ENCODE peak calls at places on chromosome 22, in six cellular contexts. V is A549, N is endothelial cell of umbilical vein, Q is HepG2, K is K562, Y is GM12878. W is an unnamed sample.

GRCh38 chr22:49515486-49515885 is 312.2 kb downstream of the BRD1 start:
- DNase-seq in V (peak), N (no peak), Q (peak), K (no peak), Y (no peak), W (peak)

GRCh38 chr22:30280495-30280894 is 8.8 kb downstream of the CASTOR1 start:
- DNase-seq in V (no peak), N (no peak), Q (no peak), K (no peak), Y (no peak), W (no peak)

GRCh38 chr22:17117400-17117799 is 3.8 kb downstream of the TMEM121B start:
- DNase-seq in V (no peak), N (no peak), Q (no peak), K (no peak), Y (no peak), W (peak)

GRCh38 chr22:49152930-49153770 is 674.5 kb downstream of the BRD1 start:
- DNase-seq in V (no peak), N (no peak), Q (no peak), K (no peak), Y (no peak), W (no peak)

GRCh38 chr22:42621505-42622002 is 6.9 kb upstream of the POLDIP3 start:
- DNase-seq in V (peak), N (peak), Q (peak), K (peak), Y (no peak), W (peak)

GRCh38 chr22:22342697-22343602 is 98.4 kb downstream of the VPREB1 start:
- DNase-seq in V (peak), N (peak), Q (peak), K (peak), Y (no peak), W (peak)

GRCh38 chr22:50340157-50340879 is 2.8 kb upstream of the PPP6R2 start:
- DNase-seq in V (peak), N (no peak), Q (peak), K (no peak), Y (no peak), W (peak)

GRCh38 chr22:36384766-36385400 is 2.9 kb downstream of the MYH9 start:
- DNase-seq in V (no peak), N (peak), Q (no peak), K (no peak), Y (no peak), W (peak)

GRCh38 chr22:30452861-30453260 is 19.0 kb downstream of the SEC14L3 start:
- DNase-seq in V (no peak), N (no peak), Q (no peak), K (no peak), Y (no peak), W (no peak)

GRCh38 chr22:17492247-17492646 is 71.1 kb upstream of the SLC25A18 start:
- DNase-seq in V (no peak), N (no peak), Q (no peak), K (no peak), Y (no peak), W (no peak)

GRCh38 chr22:17754233-17754925 is 19.9 kb downstream of the BID start:
- DNase-seq in V (peak), N (no peak), Q (no peak), K (no peak), Y (no peak), W (peak)

GRCh38 chr22:45235101-45235777 is 5.5 kb downstream of the KIAA0930 start:
- DNase-seq in V (no peak), N (no peak), Q (no peak), K (no peak), Y (peak), W (peak)

GRCh38 chr22:49595465-49596078 is 232.1 kb downstream of the BRD1 start:
- DNase-seq in V (no peak), N (no peak), Q (no peak), K (no peak), Y (no peak), W (no peak)

GRCh38 chr22:16810188-16810802 is 14.9 kb downstream of the XKR3 start:
- DNase-seq in V (no peak), N (no peak), Q (no peak), K (no peak), Y (no peak), W (no peak)

GRCh38 chr22:39592104-39593060 is 21.8 kb downstream of the CACNA1I start:
- DNase-seq in V (peak), N (peak), Q (no peak), K (no peak), Y (no peak), W (no peak)

GRCh38 chr22:19974935-19975706 is 33.5 kb upstream of the TXNRD2 start:
- DNase-seq in V (no peak), N (peak), Q (no peak), K (peak), Y (no peak), W (peak)

GRCh38 chr22:22215659-22216449 is 28.7 kb upstream of the VPREB1 start:
- DNase-seq in V (no peak), N (no peak), Q (no peak), K (peak), Y (no peak), W (no peak)

GRCh38 chr22:19663821-19664325 is 50.4 kb upstream of the SEPTIN5 start:
- DNase-seq in V (no peak), N (peak), Q (no peak), K (peak), Y (no peak), W (peak)

GRCh38 chr22:46058591-46059519 is 81.9 kb upstream of the WNT7B start:
- DNase-seq in V (no peak), N (no peak), Q (no peak), K (no peak), Y (no peak), W (no peak)

GRCh38 chr22:42743501-42743991 is 22.9 kb upstream of the A4GALT start:
- DNase-seq in V (no peak), N (peak), Q (peak), K (no peak), Y (no peak), W (no peak)

GRCh38 chr22:19765477-19766234 is 5.1 kb downstream of the TBX1 start:
- DNase-seq in V (no peak), N (no peak), Q (no peak), K (peak), Y (no peak), W (peak)

GRCh38 chr22:39745789-39746188 is 147.8 kb downstream of the ENTHD1 start:
- DNase-seq in V (no peak), N (no peak), Q (no peak), K (no peak), Y (peak), W (no peak)

GRCh38 chr22:46052331-46052771 is 75.4 kb upstream of the WNT7B start:
- DNase-seq in V (no peak), N (no peak), Q (no peak), K (no peak), Y (no peak), W (no peak)

GRCh38 chr22:50010676-50011446 is 1.7 kb downstream of the IL17REL start:
- DNase-seq in V (no peak), N (no peak), Q (no peak), K (no peak), Y (no peak), W (no peak)

GRCh38 chr22:22458896-22459588 is 49.5 kb downstream of the ZNF280B start:
- DNase-seq in V (no peak), N (no peak), Q (no peak), K (no peak), Y (no peak), W (no peak)

GRCh38 chr22:26663374-26663923 is 6.1 kb downstream of the MIAT start:
- DNase-seq in V (no peak), N (no peak), Q (no peak), K (no peak), Y (no peak), W (no peak)

GRCh38 chr22:41963453-41964105 is 5.7 kb upstream of the SEPTIN3 start:
- DNase-seq in V (no peak), N (no peak), Q (no peak), K (no peak), Y (no peak), W (no peak)

GRCh38 chr22:19065929-19066328 is 56.3 kb downstream of the DGCR2 start:
- DNase-seq in V (no peak), N (no peak), Q (no peak), K (no peak), Y (no peak), W (no peak)

GRCh38 chr22:31870890-31871289 is 73.4 kb upstream of the YWHAH start:
- DNase-seq in V (peak), N (peak), Q (no peak), K (no peak), Y (no peak), W (no peak)

GRCh38 chr22:45155050-45155840 is 8.5 kb upstream of the NUP50 start:
- DNase-seq in V (no peak), N (peak), Q (no peak), K (no peak), Y (no peak), W (no peak)

GRCh38 chr22:47067331-47067890 is 305.0 kb downstream of the TBC1D22A start:
- DNase-seq in V (no peak), N (no peak), Q (no peak), K (no peak), Y (no peak), W (no peak)
- TF ChIP-seq MYC in V (no peak), N (no peak), Q (no peak), K (no peak), Y (no peak), W (no peak)

GRCh38 chr22:23752090-23752691 is 1.3 kb upstream of the ZNF70 start:
- DNase-seq in V (peak), N (no peak), Q (no peak), K (no peak), Y (no peak), W (peak)

GRCh38 chr22:23751441-23751996 is 607 bp upstream of the ZNF70 start:
- DNase-seq in V (peak), N (no peak), Q (no peak), K (peak), Y (no peak), W (peak)

GRCh38 chr22:23749747-23750373 is 1.1 kb downstream of the ZNF70 start:
- DNase-seq in V (no peak), N (peak), Q (no peak), K (no peak), Y (no peak), W (peak)

GRCh38 chr22:23750374-23750743 is 553 bp downstream of the ZNF70 start:
- DNase-seq in V (no peak), N (no peak), Q (no peak), K (no peak), Y (no peak), W (no peak)

GRCh38 chr22:23750744-23751440 is at the start of gene ZNF70:
- DNase-seq in V (peak), N (peak), Q (peak), K (peak), Y (no peak), W (peak)
- TF ChIP-seq CTCF in V (peak), N (peak), Q (peak), K (peak), Y (no peak), W (peak)

GRCh38 chr22:24554316-24555159 is at the start of gene GUCD1:
- DNase-seq in V (no peak), N (peak), Q (no peak), K (no peak), Y (no peak), W (peak)
- TF ChIP-seq POLR2A in V (peak), N (peak), Q (peak), K (no peak), Y (peak), W (peak)

DNA sequence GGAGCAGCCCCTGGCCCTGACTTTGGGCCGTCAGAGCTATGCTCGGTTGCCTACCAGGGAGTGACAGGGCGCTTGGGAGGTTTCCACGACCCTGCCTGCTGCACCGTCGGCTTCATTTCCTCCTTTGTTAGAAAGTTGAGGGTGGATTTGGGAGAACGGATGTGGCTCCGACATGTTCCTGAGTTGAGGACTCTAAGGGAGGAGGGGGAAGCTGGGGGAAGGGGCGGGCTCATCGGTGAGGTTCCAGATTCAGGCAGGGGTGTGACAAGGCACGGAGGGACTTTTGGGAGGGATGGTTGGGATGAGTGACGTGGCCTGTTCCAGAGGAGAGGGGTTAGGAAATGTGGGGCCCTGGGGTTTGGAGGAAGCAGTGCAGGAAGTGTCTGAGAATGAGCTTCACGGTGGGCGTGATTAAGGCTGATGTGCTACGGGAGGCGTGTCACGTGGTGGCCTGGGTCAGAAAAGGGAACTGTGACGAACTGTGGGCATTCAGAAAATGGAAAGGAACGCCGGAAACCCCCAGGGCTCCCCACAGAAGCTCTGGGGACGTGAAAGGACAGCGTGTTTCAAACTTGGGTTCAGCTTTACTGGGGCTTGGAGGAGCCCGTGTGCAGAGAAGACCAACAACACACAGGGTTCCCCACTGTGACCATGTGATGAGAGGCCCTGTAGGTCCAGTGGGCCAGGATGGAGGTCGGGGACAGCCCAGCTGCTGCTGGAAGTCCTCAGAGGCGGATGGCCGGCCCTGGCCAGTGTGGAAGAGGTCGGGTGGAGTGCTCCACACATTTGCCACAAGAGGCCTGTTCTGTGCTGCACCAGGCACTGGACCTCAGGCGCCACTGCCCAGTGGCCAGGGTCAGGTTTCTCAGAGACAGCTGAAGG is 2.8 kb downstream of the PARVB start:
- DNase-seq in V (no peak), N (peak), Q (no peak), K (peak), Y (peak), W (peak)
- TF ChIP-seq MYC in V (no peak), N (no peak), Q (no peak), K (peak), Y (no peak), W (peak)

GRCh38 chr22:24432059-24432853 is 4.9 kb downstream of the ADORA2A start:
- DNase-seq in V (no peak), N (no peak), Q (no peak), K (peak), Y (no peak), W (no peak)

GRCh38 chr22:24435323-24435645 is 7.9 kb downstream of the ADORA2A start:
- DNase-seq in V (no peak), N (no peak), Q (no peak), K (no peak), Y (no peak), W (no peak)

GRCh38 chr22:24434472-24435322 is 7.3 kb downstream of the ADORA2A start:
- DNase-seq in V (no peak), N (no peak), Q (no peak), K (no peak), Y (peak), W (peak)

GRCh38 chr22:24433001-24433867 is 5.8 kb downstream of the ADORA2A start:
- DNase-seq in V (no peak), N (no peak), Q (no peak), K (no peak), Y (no peak), W (no peak)

DNA sequence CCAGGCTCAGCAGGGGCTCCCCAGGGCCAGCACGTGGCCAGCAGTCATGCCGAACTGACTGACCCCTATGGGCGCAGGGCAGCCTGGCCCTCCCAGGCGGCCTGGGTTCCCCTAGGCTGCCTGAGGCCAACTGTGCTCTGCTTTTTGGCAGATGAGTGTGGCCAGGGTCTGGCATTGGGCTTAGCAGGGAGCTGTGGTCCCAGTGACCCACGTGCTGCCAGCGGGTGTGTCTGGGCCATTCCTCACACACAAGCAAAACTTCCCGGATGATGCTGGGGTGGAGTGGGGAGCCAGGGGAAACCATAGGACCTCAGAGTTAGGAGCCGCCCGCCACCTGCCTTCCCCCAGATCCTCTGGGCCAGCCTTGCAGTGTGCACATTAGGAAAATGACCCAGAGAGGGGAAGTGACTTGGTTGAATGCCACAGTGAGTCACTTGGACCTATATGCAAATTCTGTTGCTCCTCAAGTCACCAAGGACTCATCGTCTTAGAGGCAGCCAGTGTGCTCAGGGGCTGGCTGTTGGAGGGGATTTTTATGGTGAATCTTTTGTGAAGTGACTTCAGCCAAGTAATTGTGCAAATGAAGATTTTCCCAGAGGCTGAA is 6.6 kb downstream of the ADORA2A start:
- DNase-seq in V (no peak), N (peak), Q (no peak), K (no peak), Y (peak), W (peak)
- TF ChIP-seq CTCF in V (no peak), N (no peak), Q (no peak), K (no peak), Y (no peak), W (no peak)

DNA sequence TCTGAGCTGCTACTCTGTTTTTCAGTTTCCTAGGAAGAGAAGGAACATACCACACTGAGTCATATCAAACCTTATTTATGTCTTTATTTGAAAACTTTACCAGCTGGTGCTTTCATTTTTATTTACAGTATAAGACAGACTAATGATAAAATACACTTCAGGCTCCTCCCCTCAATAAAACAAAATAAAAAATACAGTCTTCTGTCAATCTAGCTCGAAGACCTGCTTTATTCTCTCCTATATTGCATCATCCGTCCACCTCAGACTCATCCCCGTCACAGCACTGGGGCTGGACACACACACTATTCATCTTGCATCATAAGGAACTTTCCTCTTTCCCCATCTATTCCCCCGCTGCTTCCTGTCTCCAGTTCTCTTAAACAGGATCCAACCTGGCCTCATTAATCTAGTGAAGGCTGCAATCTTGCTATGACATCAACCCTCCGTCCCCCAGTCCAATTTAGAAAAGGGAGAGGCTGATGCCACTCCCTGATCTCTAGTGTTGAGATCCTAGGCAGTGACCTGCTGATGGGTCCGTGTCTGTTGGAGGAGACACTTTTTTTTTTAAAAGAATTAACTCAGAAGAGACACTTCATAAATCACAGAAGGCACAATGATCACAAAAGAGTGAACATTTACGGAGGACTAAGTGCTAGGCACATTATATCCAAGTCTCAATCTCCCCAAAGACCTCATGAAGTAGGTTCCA is 1.1 kb downstream of the XBP1 start:
- DNase-seq in V (peak), N (peak), Q (peak), K (peak), Y (no peak), W (peak)
- TF ChIP-seq POLR2A in V (no peak), N (no peak), Q (peak), K (no peak), Y (peak), W (no peak)

GRCh38 chr22:27799334-27800249 is 2.0 kb downstream of the MN1 start:
- DNase-seq in V (no peak), N (no peak), Q (no peak), K (no peak), Y (no peak), W (no peak)
- TF ChIP-seq MYC in V (no peak), N (no peak), Q (no peak), K (no peak), Y (no peak), W (no peak)

DNA sequence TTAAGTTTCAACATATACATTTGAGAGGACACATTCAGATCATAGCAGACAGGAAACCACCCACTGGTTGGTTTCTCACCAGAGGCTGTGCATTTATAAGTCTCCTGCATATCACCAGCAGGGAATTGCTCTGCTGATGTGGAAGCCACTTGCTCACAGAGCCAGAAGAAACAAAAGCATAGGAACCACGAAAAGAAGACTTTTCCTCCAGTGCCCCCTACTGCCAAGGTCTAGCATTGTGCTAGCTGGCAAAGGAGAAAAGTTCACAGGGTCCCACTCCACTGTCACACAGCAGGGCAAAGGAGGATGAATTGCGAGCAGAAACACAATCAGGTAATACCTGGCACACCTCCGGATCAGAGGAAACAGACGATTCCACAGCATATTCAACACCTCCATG is 28.9 kb upstream of the ISX start:
- DNase-seq in V (no peak), N (no peak), Q (no peak), K (no peak), Y (no peak), W (peak)
- TF ChIP-seq CTCF in V (peak), N (no peak), Q (peak), K (peak), Y (peak), W (peak)